ENCODE peak calls at places on chromosomes 2 and 18, in eight cellular contexts. One of them, this sample, is unnamed. For H3K9me2, the result is how much of the 10 kb centered on the place peaks cover.

GRCh38 chr2:217830061-217830460 is 172.7 kb downstream of the TNS1 start:
- DNase-seq in GM23338: no peak
- DNase-seq in SK-N-SH: no peak
- DNase-seq in PC-3: no peak
- DNase-seq in OCI-LY7: no peak
- DNase-seq in MM.1S: no peak
- DNase-seq in GM23248: no peak
- DNase-seq in HCT116: no peak
- DNase-seq in this sample: no peak

GRCh38 chr2:88077076-88077475 is 9.5 kb downstream of the SMYD1 start:
- DNase-seq in PC-3: no peak
- DNase-seq in HCT116: no peak
- DNase-seq in OCI-LY7: no peak
- DNase-seq in MM.1S: no peak
- DNase-seq in GM23248: no peak
- DNase-seq in SK-N-SH: no peak
- DNase-seq in GM23338: no peak
- DNase-seq in this sample: no peak

GRCh38 chr2:72137498-72138010 is 10.1 kb downstream of the CYP26B1 start:
- DNase-seq in PC-3: peak
- DNase-seq in HCT116: no peak
- DNase-seq in GM23338: peak
- DNase-seq in GM23248: peak
- DNase-seq in OCI-LY7: peak
- DNase-seq in SK-N-SH: peak
- DNase-seq in MM.1S: peak
- DNase-seq in this sample: peak

GRCh38 chr2:33512112-33512511 is 35.7 kb downstream of the RASGRP3 start:
- DNase-seq in MM.1S: peak
- DNase-seq in HCT116: no peak
- DNase-seq in PC-3: no peak
- DNase-seq in GM23338: no peak
- DNase-seq in OCI-LY7: no peak
- DNase-seq in GM23248: no peak
- DNase-seq in SK-N-SH: no peak
- DNase-seq in this sample: no peak

GRCh38 chr2:234422895-234423505 is 73.9 kb downstream of the ARL4C start:
- DNase-seq in GM23248: no peak
- DNase-seq in SK-N-SH: no peak
- DNase-seq in OCI-LY7: peak
- DNase-seq in PC-3: no peak
- DNase-seq in GM23338: no peak
- DNase-seq in MM.1S: no peak
- DNase-seq in HCT116: no peak
- DNase-seq in this sample: no peak

GRCh38 chr2:118657451-118657850 is 190.0 kb downstream of the EN1 start:
- DNase-seq in MM.1S: no peak
- DNase-seq in GM23338: no peak
- DNase-seq in HCT116: no peak
- DNase-seq in OCI-LY7: no peak
- DNase-seq in SK-N-SH: no peak
- DNase-seq in PC-3: no peak
- DNase-seq in GM23248: peak
- DNase-seq in this sample: no peak

GRCh38 chr2:128520787-128521186 is 202.1 kb upstream of the HS6ST1 start:
- DNase-seq in MM.1S: no peak
- DNase-seq in HCT116: no peak
- DNase-seq in GM23248: no peak
- DNase-seq in PC-3: peak
- DNase-seq in GM23338: no peak
- DNase-seq in SK-N-SH: no peak
- DNase-seq in OCI-LY7: no peak
- DNase-seq in this sample: no peak

GRCh38 chr2:60676950-60677349 is 79.1 kb upstream of the PAPOLG start:
- DNase-seq in OCI-LY7: no peak
- DNase-seq in MM.1S: no peak
- DNase-seq in SK-N-SH: no peak
- DNase-seq in PC-3: no peak
- DNase-seq in GM23338: no peak
- DNase-seq in GM23248: no peak
- DNase-seq in HCT116: no peak
- DNase-seq in this sample: no peak

GRCh38 chr18:78607221-78607620 is 372.4 kb upstream of the SALL3 start:
- DNase-seq in MM.1S: no peak
- DNase-seq in HCT116: no peak
- DNase-seq in GM23248: no peak
- DNase-seq in PC-3: no peak
- DNase-seq in SK-N-SH: no peak
- DNase-seq in GM23338: no peak
- DNase-seq in OCI-LY7: no peak
- DNase-seq in this sample: no peak

GRCh38 chr2:36478332-36478738 is 119.6 kb downstream of the FEZ2 start:
- DNase-seq in SK-N-SH: peak
- DNase-seq in GM23338: no peak
- DNase-seq in OCI-LY7: no peak
- DNase-seq in PC-3: peak
- DNase-seq in HCT116: peak
- DNase-seq in MM.1S: no peak
- DNase-seq in GM23248: peak
- DNase-seq in this sample: peak

GRCh38 chr18:59419386-59419785 is 60.3 kb upstream of the LMAN1 start:
- DNase-seq in SK-N-SH: no peak
- DNase-seq in GM23338: no peak
- DNase-seq in GM23248: peak
- DNase-seq in HCT116: no peak
- DNase-seq in PC-3: no peak
- DNase-seq in OCI-LY7: no peak
- DNase-seq in MM.1S: no peak
- DNase-seq in this sample: no peak

GRCh38 chr18:77077836-77078456 is 54.6 kb downstream of the MBP start:
- DNase-seq in GM23248: peak
- DNase-seq in SK-N-SH: no peak
- DNase-seq in HCT116: no peak
- DNase-seq in OCI-LY7: no peak
- DNase-seq in MM.1S: no peak
- DNase-seq in GM23338: no peak
- DNase-seq in PC-3: no peak
- DNase-seq in this sample: no peak

GRCh38 chr18:79912409-79912991 is 39.0 kb downstream of the SLC66A2 start:
- DNase-seq in HCT116: no peak
- DNase-seq in OCI-LY7: no peak
- DNase-seq in GM23248: peak
- DNase-seq in GM23338: no peak
- DNase-seq in MM.1S: no peak
- DNase-seq in SK-N-SH: no peak
- DNase-seq in PC-3: no peak
- DNase-seq in this sample: peak

GRCh38 chr2:27212626-27213471 is 781 bp upstream of the SLC5A6 start:
- DNase-seq in OCI-LY7: peak
- DNase-seq in SK-N-SH: peak
- DNase-seq in GM23338: peak
- DNase-seq in PC-3: peak
- DNase-seq in GM23248: peak
- DNase-seq in HCT116: no peak
- DNase-seq in MM.1S: peak
- DNase-seq in this sample: peak

GRCh38 chr2:79086255-79086654 is 1.5 kb downstream of the REG1B start:
- DNase-seq in GM23338: no peak
- DNase-seq in GM23248: no peak
- DNase-seq in PC-3: no peak
- DNase-seq in OCI-LY7: no peak
- DNase-seq in SK-N-SH: no peak
- DNase-seq in HCT116: no peak
- DNase-seq in MM.1S: no peak
- DNase-seq in this sample: no peak

GRCh38 chr18:77030201-77030600 is 102.4 kb downstream of the MBP start:
- DNase-seq in SK-N-SH: no peak
- DNase-seq in GM23338: no peak
- DNase-seq in HCT116: no peak
- DNase-seq in MM.1S: no peak
- DNase-seq in PC-3: no peak
- DNase-seq in GM23248: no peak
- DNase-seq in OCI-LY7: no peak
- DNase-seq in this sample: no peak

GRCh38 chr2:96485350-96485749 is 19.8 kb downstream of the NEURL3 start:
- DNase-seq in PC-3: no peak
- DNase-seq in GM23248: no peak
- DNase-seq in SK-N-SH: no peak
- DNase-seq in MM.1S: no peak
- DNase-seq in GM23338: no peak
- DNase-seq in OCI-LY7: no peak
- DNase-seq in HCT116: no peak
- DNase-seq in this sample: no peak
- H3K9me2 ChIP-seq in PC-3: under half
- H3K9me2 ChIP-seq in GM23248: under half
- H3K9me2 ChIP-seq in SK-N-SH: under half
- H3K9me2 ChIP-seq in MM.1S: under half
- H3K9me2 ChIP-seq in GM23338: under half
- H3K9me2 ChIP-seq in OCI-LY7: under half
- H3K9me2 ChIP-seq in HCT116: under half
- H3K9me2 ChIP-seq in this sample: under half

GRCh38 chr2:144010096-144010495 is 509.8 kb downstream of the ZEB2 start:
- DNase-seq in MM.1S: no peak
- DNase-seq in OCI-LY7: no peak
- DNase-seq in PC-3: no peak
- DNase-seq in GM23248: no peak
- DNase-seq in HCT116: no peak
- DNase-seq in SK-N-SH: no peak
- DNase-seq in GM23338: no peak
- DNase-seq in this sample: no peak
- TF ChIP-seq EZH2phosphoT487 in MM.1S: no peak
- TF ChIP-seq EZH2phosphoT487 in OCI-LY7: no peak
- TF ChIP-seq EZH2phosphoT487 in PC-3: no peak
- TF ChIP-seq EZH2phosphoT487 in GM23248: no peak
- TF ChIP-seq EZH2phosphoT487 in HCT116: no peak
- TF ChIP-seq EZH2phosphoT487 in SK-N-SH: no peak
- TF ChIP-seq EZH2phosphoT487 in GM23338: no peak
- TF ChIP-seq EZH2phosphoT487 in this sample: no peak

GRCh38 chr2:131127076-131127475 is 21.9 kb downstream of the PLEKHB2 start:
- DNase-seq in PC-3: no peak
- DNase-seq in SK-N-SH: no peak
- DNase-seq in MM.1S: no peak
- DNase-seq in GM23338: no peak
- DNase-seq in OCI-LY7: no peak
- DNase-seq in HCT116: no peak
- DNase-seq in GM23248: no peak
- DNase-seq in this sample: no peak
- H3K9me2 ChIP-seq in PC-3: under half
- H3K9me2 ChIP-seq in SK-N-SH: under half
- H3K9me2 ChIP-seq in MM.1S: under half
- H3K9me2 ChIP-seq in GM23338: under half
- H3K9me2 ChIP-seq in OCI-LY7: under half
- H3K9me2 ChIP-seq in HCT116: under half
- H3K9me2 ChIP-seq in GM23248: under half
- H3K9me2 ChIP-seq in this sample: under half

GRCh38 chr2:68749345-68749744 is 14.7 kb downstream of the ARHGAP25 start:
- DNase-seq in OCI-LY7: no peak
- DNase-seq in HCT116: no peak
- DNase-seq in MM.1S: no peak
- DNase-seq in SK-N-SH: no peak
- DNase-seq in GM23338: no peak
- DNase-seq in GM23248: no peak
- DNase-seq in PC-3: no peak
- DNase-seq in this sample: no peak
- TF ChIP-seq EZH2phosphoT487 in OCI-LY7: no peak
- TF ChIP-seq EZH2phosphoT487 in HCT116: no peak
- TF ChIP-seq EZH2phosphoT487 in MM.1S: no peak
- TF ChIP-seq EZH2phosphoT487 in SK-N-SH: no peak
- TF ChIP-seq EZH2phosphoT487 in GM23338: no peak
- TF ChIP-seq EZH2phosphoT487 in GM23248: no peak
- TF ChIP-seq EZH2phosphoT487 in PC-3: no peak
- TF ChIP-seq EZH2phosphoT487 in this sample: no peak

DNA sequence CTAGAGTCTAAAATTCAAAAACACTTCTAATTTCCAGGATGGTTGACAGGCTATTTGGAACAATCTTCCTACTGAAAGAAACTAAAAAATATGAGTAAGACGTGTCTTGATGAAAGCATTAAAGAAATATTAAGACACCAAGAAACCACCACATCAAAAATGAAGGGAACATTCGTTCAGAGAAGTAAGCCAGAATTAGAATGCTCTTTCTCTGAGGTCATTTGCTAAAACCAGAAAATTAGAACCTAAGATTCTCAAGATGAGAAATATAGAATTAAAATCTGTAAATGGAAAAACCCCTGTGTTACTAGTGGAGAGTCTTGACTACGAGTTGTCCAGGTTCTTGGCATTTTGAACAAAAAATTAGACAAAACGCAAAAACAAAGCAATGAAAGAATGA is 54.8 kb upstream of the YWHAQ start:
- DNase-seq in GM23248: no peak
- DNase-seq in MM.1S: no peak
- DNase-seq in OCI-LY7: no peak
- DNase-seq in HCT116: no peak
- DNase-seq in PC-3: no peak
- DNase-seq in SK-N-SH: no peak
- DNase-seq in GM23338: no peak
- DNase-seq in this sample: no peak
- H3K9me2 ChIP-seq in GM23248: under half
- H3K9me2 ChIP-seq in MM.1S: under half
- H3K9me2 ChIP-seq in OCI-LY7: under half
- H3K9me2 ChIP-seq in HCT116: under half
- H3K9me2 ChIP-seq in PC-3: under half
- H3K9me2 ChIP-seq in SK-N-SH: under half
- H3K9me2 ChIP-seq in GM23338: under half
- H3K9me2 ChIP-seq in this sample: under half

GRCh38 chr2:239013670-239013960 is 165.7 kb downstream of the TWIST2 start:
- DNase-seq in GM23338: no peak
- DNase-seq in SK-N-SH: no peak
- DNase-seq in GM23248: no peak
- DNase-seq in MM.1S: no peak
- DNase-seq in PC-3: peak
- DNase-seq in HCT116: no peak
- DNase-seq in OCI-LY7: no peak
- DNase-seq in this sample: no peak
- TF ChIP-seq EZH2phosphoT487 in GM23338: no peak
- TF ChIP-seq EZH2phosphoT487 in SK-N-SH: no peak
- TF ChIP-seq EZH2phosphoT487 in GM23248: no peak
- TF ChIP-seq EZH2phosphoT487 in MM.1S: no peak
- TF ChIP-seq EZH2phosphoT487 in PC-3: no peak
- TF ChIP-seq EZH2phosphoT487 in HCT116: no peak
- TF ChIP-seq EZH2phosphoT487 in OCI-LY7: no peak
- TF ChIP-seq EZH2phosphoT487 in this sample: no peak

This sample was measured in hepatocyte.